ENCODE peak calls at places on chromosomes 5 and 9, in five cellular contexts. Z is fibroblast of lung, H is heart right ventricle, D is tibial artery, C is sigmoid colon. N is an unnamed sample.

GRCh38 chr9:110880123-110880522 is 158.1 kb downstream of the LPAR1 start:
- DNase-seq in Z (peak), D (no peak), H (no peak), C (no peak), N (peak)

GRCh38 chr5:61941637-61942036 is 364.4 kb upstream of the KIF2A start:
- DNase-seq in Z (peak), D (no peak), C (no peak), H (no peak), N (no peak)

GRCh38 chr9:134178394-134178780 is 14.0 kb upstream of the RNU6ATAC start:
- DNase-seq in H (no peak), Z (no peak), C (peak), D (no peak), N (no peak)

GRCh38 chr5:157516626-157517325 is 56.8 kb downstream of the NIPAL4 start:
- DNase-seq in H (peak), Z (peak), C (peak), D (peak), N (peak)

GRCh38 chr5:132294728-132295504 is 722 bp downstream of the SLC22A4 start:
- DNase-seq in D (peak), H (peak), Z (peak), C (peak), N (peak)

GRCh38 chr5:31477516-31477915 is 54.4 kb downstream of the DROSHA start:
- DNase-seq in D (no peak), C (no peak), Z (no peak), H (no peak), N (no peak)

GRCh38 chr9:90974643-90975245 is 173.1 kb downstream of the SYK start:
- DNase-seq in H (no peak), D (no peak), C (no peak), Z (no peak), N (no peak)

GRCh38 chr9:91562412-91562811 is 138.8 kb upstream of the NFIL3 start:
- DNase-seq in C (no peak), D (no peak), H (no peak), Z (peak), N (no peak)

GRCh38 chr5:172179032-172179989 is 8.7 kb downstream of the STK10 start:
- DNase-seq in C (no peak), H (no peak), D (no peak), Z (peak), N (no peak)

GRCh38 chr9:96519726-96520125 is 69.8 kb downstream of the HABP4 start:
- DNase-seq in D (no peak), Z (no peak), C (no peak), H (no peak), N (no peak)

GRCh38 chr9:113589407-113589806 is 125.9 kb downstream of the RGS3 start:
- DNase-seq in Z (no peak), C (peak), H (peak), D (no peak), N (no peak)

GRCh38 chr5:127814225-127814973 is 111.2 kb downstream of the CCDC192 start:
- DNase-seq in D (no peak), C (no peak), H (no peak), Z (peak), N (no peak)

GRCh38 chr9:4939118-4939561 is 45.9 kb upstream of the JAK2 start:
- DNase-seq in C (no peak), H (no peak), D (no peak), Z (no peak), N (no peak)

GRCh38 chr5:16937503-16938161 is 1.5 kb upstream of the MYO10 start:
- DNase-seq in C (no peak), D (no peak), H (no peak), Z (no peak), N (no peak)

GRCh38 chr9:136051568-136052432 is 43.3 kb downstream of the NACC2 start:
- DNase-seq in Z (peak), D (peak), H (peak), C (peak), N (peak)

GRCh38 chr5:6434737-6435136 is 13.9 kb upstream of the UBE2QL1 start:
- DNase-seq in H (no peak), C (no peak), D (no peak), Z (no peak), N (no peak)

GRCh38 chr5:158856295-158856694 is 243.4 kb downstream of the EBF1 start:
- DNase-seq in D (no peak), H (no peak), Z (no peak), C (no peak), N (no peak)

GRCh38 chr5:80318212-80318611 is 1.6 kb upstream of the SPZ1 start:
- DNase-seq in H (no peak), D (no peak), Z (peak), C (no peak), N (peak)

GRCh38 chr5:176542135-176542595 is 5.0 kb upstream of the RNF44 start:
- DNase-seq in D (no peak), Z (no peak), C (no peak), H (peak), N (no peak)

GRCh38 chr9:71729816-71730526 is 38.3 kb downstream of the CEMIP2 start:
- DNase-seq in H (no peak), C (no peak), D (no peak), Z (peak), N (no peak)

GRCh38 chr5:179731791-179732411 is 721 bp upstream of the MAML1 start:
- DNase-seq in H (peak), C (peak), Z (peak), D (peak), N (peak)

GRCh38 chr5:180799902-180800801 is 2.5 kb downstream of the MGAT1 start:
- DNase-seq in D (peak), Z (peak), H (no peak), C (no peak), N (no peak)

GRCh38 chr9:130276121-130276520 is 10.6 kb downstream of the HMCN2 start:
- DNase-seq in H (no peak), D (no peak), C (peak), Z (peak), N (peak)

GRCh38 chr5:73030531-73030930 is 74.7 kb downstream of the FCHO2 start:
- DNase-seq in H (no peak), C (no peak), Z (peak), D (no peak), N (no peak)

GRCh38 chr5:172710695-172711094 is 60.3 kb downstream of the DUSP1 start:
- DNase-seq in D (no peak), Z (no peak), C (no peak), H (no peak), N (no peak)

GRCh38 chr5:82334856-82335255 is 56.7 kb upstream of the RPS23 start:
- DNase-seq in C (no peak), H (no peak), Z (peak), D (no peak), N (peak)

DNA sequence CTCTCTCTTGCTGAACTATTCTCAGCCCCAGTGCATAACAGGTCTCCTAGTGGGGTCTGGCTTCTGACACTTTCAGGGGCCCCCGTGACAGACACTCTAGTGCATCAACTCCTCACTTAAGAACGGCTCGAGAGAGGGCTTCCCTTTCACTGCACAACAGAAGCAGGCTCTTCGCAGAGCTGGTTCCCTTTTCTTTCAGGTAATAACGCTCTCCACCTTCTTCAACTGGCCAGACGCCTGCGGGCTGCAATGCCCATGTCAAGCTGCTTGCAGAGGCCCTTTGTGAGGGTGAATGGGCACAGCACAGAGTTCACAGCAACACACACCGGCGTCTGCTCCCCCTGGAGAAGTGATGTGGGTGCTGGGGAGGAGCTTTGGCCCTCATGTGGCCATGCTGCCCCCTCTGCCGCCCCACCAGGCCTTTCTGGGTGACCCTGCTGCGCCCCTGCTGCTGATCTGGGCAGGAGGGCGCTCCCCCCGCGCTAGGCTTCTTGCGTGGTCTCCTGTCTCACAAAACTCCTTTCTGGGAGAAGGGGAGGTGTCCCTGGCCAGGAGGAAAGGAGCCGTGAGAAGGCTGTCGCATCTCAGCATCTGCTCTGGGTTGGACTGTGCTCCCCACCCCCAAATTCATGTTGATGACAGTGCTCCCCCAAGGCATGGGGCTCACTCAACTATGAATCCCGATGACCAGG is 2.4 kb downstream of the MRPL36 start:
- DNase-seq in C (peak), D (no peak), Z (no peak), H (no peak), N (no peak)
- H3K4me3 ChIP-seq in C (no peak), D (no peak), Z (no peak), H (no peak), N (no peak)

GRCh38 chr5:137836997-137837396 is 30.7 kb upstream of the MYOT start:
- DNase-seq in H (no peak), D (no peak), C (no peak), Z (peak), N (peak)
- H3K4me3 ChIP-seq in H (no peak), D (no peak), C (no peak), Z (no peak), N (no peak)

GRCh38 chr5:58755397-58755796 is 172.5 kb downstream of the RAB3C start:
- DNase-seq in D (no peak), H (no peak), Z (no peak), C (no peak), N (no peak)
- H3K4me3 ChIP-seq in D (no peak), H (no peak), Z (no peak), C (no peak), N (no peak)

GRCh38 chr9:133119461-133120342 is 1.3 kb downstream of the RALGDS start:
- DNase-seq in H (peak), Z (peak), C (peak), D (no peak), N (no peak)

GRCh38 chr9:133119039-133119438 is 2.0 kb downstream of the RALGDS start:
- DNase-seq in D (no peak), H (peak), Z (no peak), C (peak), N (no peak)

GRCh38 chr9:133117271-133118178 is 3.5 kb downstream of the RALGDS start:
- DNase-seq in D (no peak), C (peak), Z (peak), H (peak), N (no peak)

GRCh38 chr9:133118568-133118967 is 2.5 kb downstream of the RALGDS start:
- DNase-seq in H (peak), Z (no peak), D (no peak), C (no peak), N (no peak)

DNA sequence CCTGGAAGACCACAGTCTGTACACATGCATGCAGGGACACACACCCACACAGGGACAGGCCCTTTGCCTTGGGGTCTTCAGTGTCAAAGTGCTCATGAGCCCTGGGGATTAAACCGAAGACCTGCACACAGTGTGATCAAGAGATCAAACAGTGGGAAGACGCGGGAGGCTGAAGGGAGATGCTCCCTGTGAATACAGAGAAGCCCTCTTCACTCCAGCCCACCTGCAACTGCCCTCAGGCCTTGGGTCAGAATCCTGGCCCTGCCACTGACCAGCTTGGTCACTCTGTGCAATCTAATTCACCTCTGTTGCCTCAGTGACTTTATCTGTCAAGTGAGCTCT is 2.9 kb downstream of the RALGDS start:
- DNase-seq in Z (no peak), D (no peak), C (no peak), H (peak), N (no peak)
- H3K4me3 ChIP-seq in Z (no peak), D (no peak), C (no peak), H (no peak), N (no peak)

DNA sequence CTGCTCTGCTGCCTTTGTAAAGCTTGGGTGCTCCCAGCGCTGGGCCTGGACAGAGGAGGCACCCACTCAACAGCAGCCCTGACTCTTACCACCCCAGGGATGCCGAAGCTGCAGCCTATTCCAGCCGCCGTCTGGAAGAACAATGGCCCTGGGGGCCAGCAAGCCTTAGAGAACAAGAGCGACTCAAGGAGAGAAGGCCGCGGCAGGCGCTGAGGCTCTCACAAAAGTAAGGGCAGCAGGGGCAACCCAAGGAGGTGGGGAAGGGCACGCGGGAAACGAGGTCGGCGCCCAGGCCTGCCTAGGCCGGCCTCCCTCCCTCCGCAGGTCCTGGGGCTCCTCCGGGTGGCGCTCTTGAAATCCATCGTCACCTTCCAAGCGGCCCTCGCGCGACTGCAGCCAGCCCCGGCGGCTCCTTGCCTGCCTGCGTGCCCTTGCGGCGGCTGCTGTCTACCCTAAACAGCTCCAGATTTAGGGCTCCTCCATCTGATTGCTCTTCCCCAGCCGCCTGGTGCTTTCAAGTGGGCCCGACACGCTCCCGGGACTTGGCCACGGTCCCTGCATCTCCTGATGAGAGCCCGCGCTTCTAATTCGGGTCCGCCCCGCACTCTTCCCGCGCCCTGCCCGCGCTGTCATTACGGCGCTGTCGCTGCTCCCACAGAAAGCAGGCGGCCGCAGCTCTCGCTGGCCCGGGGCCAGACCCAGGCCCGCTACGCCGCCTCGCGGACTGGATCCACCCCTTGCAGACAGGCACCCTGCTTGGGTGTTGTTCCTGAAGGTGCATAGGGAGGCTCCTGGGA is 213.3 kb downstream of the SEMA6A start:
- DNase-seq in Z (peak), C (peak), H (peak), D (no peak), N (no peak)
- H3K4me3 ChIP-seq in Z (no peak), C (peak), H (peak), D (peak), N (peak)

DNA sequence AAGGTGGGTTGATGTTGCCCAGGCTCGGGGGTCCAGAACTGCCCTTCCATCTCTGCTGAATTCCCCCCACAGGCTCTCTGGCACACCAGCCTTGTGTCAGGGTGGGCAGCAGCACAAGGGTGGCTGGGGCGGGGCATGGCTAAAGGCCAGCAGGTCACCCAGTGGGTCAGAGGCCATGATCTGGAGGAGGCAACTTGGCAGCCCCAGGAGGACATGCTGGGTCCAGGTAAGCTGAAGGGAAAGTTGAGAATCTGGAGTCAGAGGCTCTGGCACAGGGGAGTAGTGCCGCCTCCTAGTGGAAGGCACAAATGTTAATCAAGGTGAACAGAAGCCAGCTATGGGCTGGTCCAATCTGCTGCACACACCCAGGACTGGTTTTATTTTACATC is 6.2 kb downstream of the TMEM8B start:
- DNase-seq in D (no peak), C (peak), Z (no peak), H (no peak), N (no peak)
- H3K4me3 ChIP-seq in D (no peak), C (no peak), Z (no peak), H (no peak), N (no peak)

GRCh38 chr5:56612759-56613158 is 202.6 kb upstream of the MAP3K1 start:
- DNase-seq in C (no peak), D (no peak), Z (no peak), H (no peak), N (no peak)

GRCh38 chr5:56617998-56618397 is 197.4 kb upstream of the MAP3K1 start:
- DNase-seq in D (no peak), C (no peak), Z (no peak), H (no peak), N (no peak)

GRCh38 chr5:56615750-56616149 is 199.6 kb upstream of the MAP3K1 start:
- DNase-seq in Z (no peak), D (no peak), C (no peak), H (no peak), N (no peak)

GRCh38 chr5:56612353-56612752 is 203.0 kb upstream of the MAP3K1 start:
- DNase-seq in D (no peak), Z (peak), C (no peak), H (no peak), N (no peak)

DNA sequence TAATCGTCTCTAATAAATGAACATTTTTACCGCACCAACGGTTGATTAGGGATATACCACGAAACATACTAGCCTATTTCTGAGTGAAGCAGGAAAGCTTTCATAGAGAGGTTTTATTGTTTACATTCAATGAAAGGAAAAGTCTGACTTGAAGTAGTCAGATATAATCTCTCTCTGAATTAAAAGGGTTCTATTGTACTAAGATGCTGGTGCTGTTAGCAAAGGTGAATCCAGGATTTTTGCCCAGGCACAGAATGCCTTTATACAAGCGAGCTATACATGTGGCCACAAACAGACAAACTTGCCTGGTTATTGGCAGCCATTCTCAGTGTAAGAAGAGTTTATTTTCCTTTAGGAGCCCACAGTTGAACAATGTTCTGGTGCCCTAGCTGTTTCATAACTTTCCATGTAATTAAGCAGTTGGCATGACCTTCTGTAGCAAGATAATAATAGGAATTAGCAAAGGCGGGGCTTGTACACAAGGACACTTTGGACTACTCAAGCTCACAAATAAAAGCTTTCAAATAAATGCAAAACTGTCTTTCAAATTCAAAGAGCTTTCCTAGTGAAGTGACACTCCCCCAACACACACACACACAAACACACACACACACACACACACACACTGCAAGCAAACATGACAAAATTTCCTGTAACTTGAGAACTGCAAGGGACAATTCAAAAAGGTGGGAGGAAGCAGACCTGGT is 198.7 kb upstream of the MAP3K1 start:
- DNase-seq in C (no peak), Z (no peak), D (no peak), H (no peak), N (no peak)
- H3K4me3 ChIP-seq in C (no peak), Z (no peak), D (no peak), H (no peak), N (no peak)